ENCODE peak calls at places on chromosomes 7 and 10, in five cellular contexts. One of them, this sample, is unnamed.

GRCh38 chr10:46217749-46218453 is 68.9 kb upstream of the ANTXRL start:
- DNase-seq in body of pancreas: no peak
- DNase-seq in dorsolateral prefrontal cortex: no peak
- DNase-seq in lower leg skin: peak
- DNase-seq in astrocyte: no peak
- DNase-seq in this sample: no peak

GRCh38 chr7:150946826-150947750 is 31.0 kb downstream of the KCNH2 start:
- DNase-seq in body of pancreas: no peak
- DNase-seq in dorsolateral prefrontal cortex: no peak
- DNase-seq in lower leg skin: peak
- DNase-seq in astrocyte: no peak
- DNase-seq in this sample: no peak

GRCh38 chr10:121668336-121669009 is 70.2 kb upstream of the FGFR2 start:
- DNase-seq in body of pancreas: peak
- DNase-seq in dorsolateral prefrontal cortex: no peak
- DNase-seq in lower leg skin: no peak
- DNase-seq in astrocyte: peak
- DNase-seq in this sample: no peak

GRCh38 chr7:117402109-117402508 is 25.2 kb downstream of the ASZ1 start:
- DNase-seq in body of pancreas: no peak
- DNase-seq in dorsolateral prefrontal cortex: no peak
- DNase-seq in lower leg skin: no peak
- DNase-seq in astrocyte: peak
- DNase-seq in this sample: no peak

GRCh38 chr7:137818036-137818435 is 28.7 kb downstream of the DGKI start:
- DNase-seq in body of pancreas: no peak
- DNase-seq in dorsolateral prefrontal cortex: no peak
- DNase-seq in lower leg skin: no peak
- DNase-seq in astrocyte: peak
- DNase-seq in this sample: no peak

GRCh38 chr10:123507298-123507697 is 158.9 kb upstream of the GPR26 start:
- DNase-seq in body of pancreas: no peak
- DNase-seq in dorsolateral prefrontal cortex: no peak
- DNase-seq in lower leg skin: no peak
- DNase-seq in astrocyte: no peak
- DNase-seq in this sample: no peak

GRCh38 chr7:140060788-140061606 is 1.8 kb downstream of the PARP12 start:
- DNase-seq in body of pancreas: peak
- DNase-seq in dorsolateral prefrontal cortex: no peak
- DNase-seq in lower leg skin: peak
- DNase-seq in astrocyte: peak
- DNase-seq in this sample: no peak

GRCh38 chr10:46540412-46541016 is 15.9 kb downstream of the GPRIN2 start:
- DNase-seq in body of pancreas: no peak
- DNase-seq in dorsolateral prefrontal cortex: no peak
- DNase-seq in lower leg skin: peak
- DNase-seq in astrocyte: no peak
- DNase-seq in this sample: peak

GRCh38 chr7:158491094-158491493 is 96.5 kb downstream of the PTPRN2 start:
- DNase-seq in body of pancreas: no peak
- DNase-seq in dorsolateral prefrontal cortex: no peak
- DNase-seq in lower leg skin: no peak
- DNase-seq in astrocyte: no peak
- DNase-seq in this sample: no peak

GRCh38 chr7:129347330-129347729 is 86.9 kb upstream of the STRIP2 start:
- DNase-seq in body of pancreas: no peak
- DNase-seq in dorsolateral prefrontal cortex: no peak
- DNase-seq in lower leg skin: no peak
- DNase-seq in astrocyte: no peak
- DNase-seq in this sample: no peak

GRCh38 chr10:124280916-124281315 is 137.8 kb downstream of the OAT start:
- DNase-seq in body of pancreas: no peak
- DNase-seq in dorsolateral prefrontal cortex: no peak
- DNase-seq in lower leg skin: no peak
- DNase-seq in astrocyte: no peak
- DNase-seq in this sample: no peak

GRCh38 chr7:78714302-78714857 is 739.1 kb downstream of the MAGI2 start:
- DNase-seq in body of pancreas: no peak
- DNase-seq in dorsolateral prefrontal cortex: no peak
- DNase-seq in lower leg skin: no peak
- DNase-seq in astrocyte: no peak
- DNase-seq in this sample: no peak

GRCh38 chr10:28842321-28842720 is 165.0 kb downstream of the BAMBI start:
- DNase-seq in body of pancreas: no peak
- DNase-seq in dorsolateral prefrontal cortex: no peak
- DNase-seq in lower leg skin: no peak
- DNase-seq in astrocyte: peak
- DNase-seq in this sample: no peak

GRCh38 chr7:112202819-112203218 is 3.4 kb downstream of the DOCK4 start:
- DNase-seq in body of pancreas: peak
- DNase-seq in dorsolateral prefrontal cortex: no peak
- DNase-seq in lower leg skin: no peak
- DNase-seq in astrocyte: no peak
- DNase-seq in this sample: peak

GRCh38 chr7:11343136-11343535 is 369.5 kb downstream of the PHF14 start:
- DNase-seq in body of pancreas: no peak
- DNase-seq in dorsolateral prefrontal cortex: no peak
- DNase-seq in lower leg skin: no peak
- DNase-seq in astrocyte: no peak
- DNase-seq in this sample: no peak

GRCh38 chr10:20088302-20088701 is 272.1 kb downstream of the PLXDC2 start:
- DNase-seq in body of pancreas: no peak
- DNase-seq in dorsolateral prefrontal cortex: no peak
- DNase-seq in lower leg skin: no peak
- DNase-seq in astrocyte: no peak
- DNase-seq in this sample: no peak

GRCh38 chr7:21972397-21972784 is 26.7 kb upstream of the CDCA7L start:
- DNase-seq in body of pancreas: no peak
- DNase-seq in dorsolateral prefrontal cortex: no peak
- DNase-seq in lower leg skin: no peak
- DNase-seq in astrocyte: no peak
- DNase-seq in this sample: no peak

GRCh38 chr10:132021504-132022143 is 39.9 kb upstream of the BNIP3 start:
- DNase-seq in body of pancreas: no peak
- DNase-seq in dorsolateral prefrontal cortex: no peak
- DNase-seq in lower leg skin: no peak
- DNase-seq in astrocyte: no peak
- DNase-seq in this sample: no peak

GRCh38 chr7:130910949-130911944 is 177.2 kb upstream of the KLF14 start:
- DNase-seq in body of pancreas: no peak
- DNase-seq in dorsolateral prefrontal cortex: no peak
- DNase-seq in lower leg skin: no peak
- DNase-seq in astrocyte: peak
- DNase-seq in this sample: no peak

GRCh38 chr10:96334888-96335526 is 23.8 kb downstream of the OPALIN start:
- DNase-seq in body of pancreas: peak
- DNase-seq in dorsolateral prefrontal cortex: no peak
- DNase-seq in lower leg skin: no peak
- DNase-seq in astrocyte: peak
- DNase-seq in this sample: no peak

GRCh38 chr7:1355568-1356340 is 103.5 kb downstream of the MICALL2 start:
- DNase-seq in body of pancreas: no peak
- DNase-seq in dorsolateral prefrontal cortex: no peak
- DNase-seq in lower leg skin: no peak
- DNase-seq in astrocyte: no peak
- DNase-seq in this sample: no peak
- TF ChIP-seq CTCF in body of pancreas: no peak
- TF ChIP-seq CTCF in dorsolateral prefrontal cortex: no peak
- TF ChIP-seq CTCF in lower leg skin: no peak
- TF ChIP-seq CTCF in astrocyte: no peak
- TF ChIP-seq CTCF in this sample: no peak

GRCh38 chr7:24908757-24909156 is 71.2 kb downstream of the OSBPL3 start:
- DNase-seq in body of pancreas: no peak
- DNase-seq in dorsolateral prefrontal cortex: no peak
- DNase-seq in lower leg skin: no peak
- DNase-seq in astrocyte: no peak
- DNase-seq in this sample: no peak
- TF ChIP-seq CTCF in body of pancreas: no peak
- TF ChIP-seq CTCF in dorsolateral prefrontal cortex: no peak
- TF ChIP-seq CTCF in lower leg skin: no peak
- TF ChIP-seq CTCF in astrocyte: no peak
- TF ChIP-seq CTCF in this sample: no peak

DNA sequence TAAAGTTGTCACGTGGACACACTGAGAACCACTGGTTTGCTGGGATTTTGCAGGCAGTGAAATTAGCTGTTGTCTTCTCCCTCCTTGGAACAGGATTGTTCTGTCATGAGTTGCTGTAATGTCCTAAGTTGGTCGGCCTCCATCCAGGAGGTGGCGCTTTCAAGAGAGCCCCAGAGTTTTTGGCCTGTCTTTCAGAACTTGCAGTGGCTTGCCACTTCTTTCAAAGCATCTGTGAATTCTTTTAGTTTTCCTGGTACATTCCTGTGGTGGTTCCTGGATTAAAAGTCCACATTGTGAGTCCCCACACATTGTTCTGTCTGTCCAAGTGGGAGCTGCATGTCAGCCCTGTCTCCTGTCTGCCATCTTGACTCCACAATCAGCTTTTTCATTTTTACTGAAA is 133.8 kb downstream of the PON1 start:
- DNase-seq in body of pancreas: no peak
- DNase-seq in dorsolateral prefrontal cortex: no peak
- DNase-seq in lower leg skin: no peak
- DNase-seq in astrocyte: no peak
- DNase-seq in this sample: no peak
- TF ChIP-seq CTCF in body of pancreas: no peak
- TF ChIP-seq CTCF in dorsolateral prefrontal cortex: no peak
- TF ChIP-seq CTCF in lower leg skin: no peak
- TF ChIP-seq CTCF in astrocyte: no peak
- TF ChIP-seq CTCF in this sample: no peak

DNA sequence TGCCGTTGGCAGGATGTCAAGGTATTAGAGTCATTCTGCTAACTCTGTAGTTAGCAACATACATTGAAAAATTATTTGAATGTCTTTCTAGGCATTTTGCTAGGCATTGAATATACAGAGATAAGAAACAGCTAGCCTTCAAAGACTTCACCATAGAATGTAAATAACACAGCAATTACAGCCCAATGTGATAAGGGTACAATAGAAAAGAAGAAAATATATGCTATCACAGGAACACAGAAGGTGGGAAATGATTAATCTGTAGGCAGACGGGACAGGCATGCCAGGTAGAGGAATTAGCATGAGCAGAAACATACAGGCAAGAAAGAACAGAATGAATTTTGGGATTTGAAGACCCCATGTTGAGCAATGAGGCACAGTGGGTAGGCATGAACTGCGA is 210.4 kb downstream of the CSTF2T start:
- DNase-seq in body of pancreas: no peak
- DNase-seq in dorsolateral prefrontal cortex: no peak
- DNase-seq in lower leg skin: no peak
- DNase-seq in astrocyte: no peak
- DNase-seq in this sample: no peak
- TF ChIP-seq CTCF in body of pancreas: no peak
- TF ChIP-seq CTCF in dorsolateral prefrontal cortex: no peak
- TF ChIP-seq CTCF in lower leg skin: no peak
- TF ChIP-seq CTCF in astrocyte: no peak
- TF ChIP-seq CTCF in this sample: no peak

DNA sequence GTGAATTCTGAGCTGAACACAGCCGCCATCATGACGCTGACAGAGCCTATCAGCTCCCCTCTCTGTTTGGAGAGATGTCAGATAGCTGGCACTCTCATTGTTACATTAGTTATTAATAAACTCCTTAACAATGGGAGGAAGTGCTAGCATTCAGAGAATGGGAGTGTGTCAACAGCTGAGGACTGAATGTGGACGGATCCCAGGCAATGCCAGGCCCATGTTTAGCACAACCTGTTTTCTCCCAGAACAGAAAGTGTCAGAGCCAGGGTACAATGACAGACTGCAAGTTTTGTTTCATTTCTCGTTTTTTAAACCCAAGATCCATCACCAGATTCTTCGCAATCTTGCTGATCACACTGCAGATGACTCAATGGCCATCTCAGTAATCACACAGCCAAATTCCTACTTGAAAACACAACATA is 99.6 kb downstream of the PRPF18 start:
- DNase-seq in body of pancreas: no peak
- DNase-seq in dorsolateral prefrontal cortex: no peak
- DNase-seq in lower leg skin: no peak
- DNase-seq in astrocyte: peak
- DNase-seq in this sample: no peak
- TF ChIP-seq CTCF in body of pancreas: no peak
- TF ChIP-seq CTCF in dorsolateral prefrontal cortex: no peak
- TF ChIP-seq CTCF in lower leg skin: no peak
- TF ChIP-seq CTCF in astrocyte: no peak
- TF ChIP-seq CTCF in this sample: no peak

GRCh38 chr10:43647576-43647975 is 1.1 kb downstream of the ZNF32 start:
- DNase-seq in body of pancreas: no peak
- DNase-seq in dorsolateral prefrontal cortex: no peak
- DNase-seq in lower leg skin: no peak
- DNase-seq in astrocyte: no peak
- DNase-seq in this sample: no peak

GRCh38 chr10:43645866-43646265 is 2.8 kb downstream of the ZNF32 start:
- DNase-seq in body of pancreas: no peak
- DNase-seq in dorsolateral prefrontal cortex: no peak
- DNase-seq in lower leg skin: no peak
- DNase-seq in astrocyte: no peak
- DNase-seq in this sample: no peak

GRCh38 chr10:43649149-43649523 is 455 bp upstream of the ZNF32 start:
- DNase-seq in body of pancreas: no peak
- DNase-seq in dorsolateral prefrontal cortex: no peak
- DNase-seq in lower leg skin: no peak
- DNase-seq in astrocyte: no peak
- DNase-seq in this sample: no peak

GRCh38 chr10:43648083-43648391 is 644 bp downstream of the ZNF32 start:
- DNase-seq in body of pancreas: no peak
- DNase-seq in dorsolateral prefrontal cortex: no peak
- DNase-seq in lower leg skin: no peak
- DNase-seq in astrocyte: no peak
- DNase-seq in this sample: no peak

GRCh38 chr10:43648392-43649148 is at the start of gene ZNF32:
- DNase-seq in body of pancreas: peak
- DNase-seq in dorsolateral prefrontal cortex: peak
- DNase-seq in lower leg skin: peak
- DNase-seq in astrocyte: peak
- DNase-seq in this sample: no peak
- TF ChIP-seq CTCF in body of pancreas: no peak
- TF ChIP-seq CTCF in dorsolateral prefrontal cortex: peak
- TF ChIP-seq CTCF in lower leg skin: no peak
- TF ChIP-seq CTCF in astrocyte: no peak
- TF ChIP-seq CTCF in this sample: no peak

This sample was measured in omental fat pad.